ENCODE peak calls at places on chromosomes 5 and 9, in four cellular contexts. X is SK-N-MC, V is fibroblast of the aortic adventitia, J is small intestine. O is an unnamed sample.

GRCh38 chr5:154002093-154002492 is 36.6 kb downstream of the FAM114A2 start:
- DNase-seq in X (peak), V (peak), J (no peak), O (no peak)

GRCh38 chr5:125408582-125409069 is 662.2 kb upstream of the ZNF608 start:
- DNase-seq in X (no peak), V (peak), J (peak), O (no peak)

GRCh38 chr9:70607926-70608325 is 193.5 kb upstream of the KLF9 start:
- DNase-seq in X (no peak), V (no peak), J (no peak), O (no peak)

GRCh38 chr9:108296056-108296455 is 559.7 kb downstream of the ACTL7B start:
- DNase-seq in X (no peak), V (peak), J (no peak), O (no peak)

GRCh38 chr5:1884638-1885475 is 2.1 kb upstream of the IRX4 start:
- DNase-seq in X (no peak), V (no peak), J (no peak), O (no peak)

GRCh38 chr5:68450245-68450852 is 234.8 kb downstream of the PIK3R1 start:
- DNase-seq in X (no peak), V (peak), J (no peak), O (no peak)

GRCh38 chr9:109923826-109924225 is 143.8 kb downstream of the PALM2AKAP2 start:
- DNase-seq in X (no peak), V (no peak), J (no peak), O (no peak)

GRCh38 chr5:147669113-147669869 is 113.2 kb downstream of the JAKMIP2 start:
- DNase-seq in X (no peak), V (no peak), J (no peak), O (no peak)

GRCh38 chr5:38738898-38739743 is 106.7 kb upstream of the OSMR start:
- DNase-seq in X (no peak), V (peak), J (no peak), O (no peak)

GRCh38 chr9:82590845-82591244 is 472.1 kb downstream of the RASEF start:
- DNase-seq in X (no peak), V (no peak), J (no peak), O (no peak)

GRCh38 chr5:171713152-171713551 is 72.5 kb upstream of the SMIM23 start:
- DNase-seq in X (no peak), V (no peak), J (no peak), O (no peak)

GRCh38 chr5:137395011-137395755 is 103.9 kb downstream of the SPOCK1 start:
- DNase-seq in X (no peak), V (peak), J (no peak), O (no peak)

GRCh38 chr9:34224349-34224748 is 45.5 kb downstream of the UBAP1 start:
- DNase-seq in X (no peak), V (no peak), J (no peak), O (no peak)

GRCh38 chr5:108193021-108193795 is 188.7 kb downstream of the FBXL17 start:
- DNase-seq in X (no peak), V (peak), J (no peak), O (no peak)

GRCh38 chr5:67896312-67896985 is 319.1 kb upstream of the PIK3R1 start:
- DNase-seq in X (no peak), V (no peak), J (peak), O (no peak)

GRCh38 chr5:53114988-53115387 is 5.4 kb upstream of the MOCS2 start:
- DNase-seq in X (no peak), V (peak), J (no peak), O (no peak)

GRCh38 chr5:180598797-180599589 is 7.7 kb upstream of the SCGB3A1 start:
- DNase-seq in X (no peak), V (no peak), J (no peak), O (no peak)

GRCh38 chr5:138698713-138699112 is 54.5 kb upstream of the CTNNA1 start:
- DNase-seq in X (no peak), V (no peak), J (no peak), O (no peak)

GRCh38 chr9:38107811-38108304 is 38.8 kb upstream of the SHB start:
- DNase-seq in X (no peak), V (peak), J (peak), O (peak)

GRCh38 chr9:98168952-98169488 is 23.4 kb downstream of the CORO2A start:
- DNase-seq in X (no peak), V (peak), J (peak), O (no peak)

GRCh38 chr9:137816531-137817235 is 60.9 kb upstream of the CACNA1B start:
- DNase-seq in X (no peak), V (no peak), J (no peak), O (no peak)

GRCh38 chr9:137486141-137486490 is 27.0 kb upstream of the NSMF start:
- DNase-seq in X (no peak), V (no peak), J (no peak), O (no peak)

GRCh38 chr9:34579097-34579818 is 10.3 kb downstream of the CNTFR start:
- DNase-seq in X (no peak), V (no peak), J (no peak), O (no peak)

GRCh38 chr9:127886401-127886972 is 9.0 kb upstream of the AK1 start:
- DNase-seq in X (no peak), V (no peak), J (no peak), O (no peak)

GRCh38 chr9:72648324-72648723 is 126.9 kb downstream of the TMC1 start:
- DNase-seq in X (no peak), V (no peak), J (no peak), O (no peak)

GRCh38 chr5:76617675-76618074 is 5.5 kb downstream of the F2RL2 start:
- DNase-seq in X (no peak), V (peak), J (no peak), O (no peak)

GRCh38 chr5:172370237-172370640 is 84.1 kb downstream of the SH3PXD2B start:
- DNase-seq in X (no peak), V (no peak), J (no peak), O (no peak)

GRCh38 chr5:32231929-32232328 is 57.8 kb upstream of the GOLPH3 start:
- DNase-seq in X (no peak), V (no peak), J (no peak), O (no peak)

GRCh38 chr9:4489919-4490704 is at the start of gene SLC1A1:
- DNase-seq in X (no peak), V (peak), J (peak), O (peak)

GRCh38 chr5:39076757-39077475 is 2.7 kb upstream of the RICTOR start:
- DNase-seq in X (no peak), V (peak), J (peak), O (no peak)

GRCh38 chr5:150175536-150175935 is 9.0 kb downstream of the CDX1 start:
- DNase-seq in X (no peak), V (no peak), J (no peak), O (peak)

GRCh38 chr5:42715791-42716190 is 40.8 kb upstream of the CCDC152 start:
- DNase-seq in X (no peak), V (no peak), J (no peak), O (no peak)

GRCh38 chr5:139660105-139660915 is 12.2 kb downstream of the CXXC5 start:
- DNase-seq in X (no peak), V (peak), J (peak), O (no peak)

GRCh38 chr5:14464101-14464500 is 117.5 kb upstream of the OTULINL start:
- DNase-seq in X (no peak), V (peak), J (no peak), O (no peak)

GRCh38 chr9:87382902-87383301 is 114.8 kb upstream of the DAPK1 start:
- DNase-seq in X (no peak), V (peak), J (no peak), O (no peak)

GRCh38 chr5:30604648-30605262 is 588.7 kb upstream of the CDH6 start:
- DNase-seq in X (no peak), V (no peak), J (no peak), O (no peak)

GRCh38 chr5:133998807-133999206 is 6.0 kb downstream of the VDAC1 start:
- DNase-seq in X (no peak), V (no peak), J (no peak), O (no peak)

DNA sequence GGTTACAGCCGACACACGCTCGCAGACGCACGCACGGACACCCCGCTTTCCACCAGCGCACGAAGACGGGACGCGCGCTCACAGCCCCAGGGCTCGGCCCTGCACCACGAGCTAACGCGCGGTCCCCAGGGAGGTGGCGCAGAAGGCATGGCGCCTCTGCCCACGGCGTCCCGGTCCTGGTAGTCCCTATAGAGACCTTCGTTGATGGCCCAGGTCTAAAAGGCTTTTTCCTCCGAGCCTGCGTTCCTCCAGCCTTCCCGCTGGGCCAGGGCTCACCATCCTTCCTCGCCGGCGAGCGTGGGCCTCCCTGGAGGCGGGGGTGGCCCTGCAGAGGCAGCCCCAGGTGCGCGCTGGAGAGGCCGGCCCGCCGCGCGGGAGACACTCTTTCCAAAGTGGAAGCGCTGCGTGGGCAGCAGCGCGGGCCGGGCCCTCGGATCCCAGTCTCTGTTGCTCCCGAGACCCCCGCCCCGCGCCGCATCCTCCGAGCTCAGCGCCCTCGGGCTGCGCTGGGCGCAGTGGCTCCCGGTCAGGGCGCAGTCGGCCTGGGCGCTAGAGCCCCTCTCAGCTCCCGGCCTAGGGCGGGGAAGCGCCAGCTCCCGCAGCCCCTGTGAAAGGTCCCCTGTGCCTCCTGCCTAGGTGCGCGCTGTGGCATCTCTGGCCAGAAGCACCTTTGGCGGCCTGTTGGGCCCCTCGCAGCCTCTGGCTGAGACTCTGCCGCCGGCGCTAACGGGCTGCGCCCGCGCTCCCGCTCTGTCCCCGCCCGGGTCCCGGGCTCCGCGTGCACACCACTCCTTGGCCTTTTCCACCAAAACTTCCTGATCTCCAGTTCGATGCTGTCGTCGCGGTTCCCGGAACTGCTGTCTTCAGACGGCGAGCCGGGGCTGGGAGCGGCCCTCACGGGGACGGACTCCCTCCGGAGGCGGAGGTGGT is 31.9 kb upstream of the FANCC start:
- DNase-seq in X (no peak), V (no peak), J (peak), O (no peak)
- H3K4me3 ChIP-seq in X (no peak), V (peak), J (peak), O (no peak)

GRCh38 chr5:176874198-176874780 is 24.9 kb downstream of the HK3 start:
- DNase-seq in X (no peak), V (no peak), J (no peak), O (no peak)
- H3K4me3 ChIP-seq in X (no peak), V (no peak), J (no peak), O (no peak)

DNA sequence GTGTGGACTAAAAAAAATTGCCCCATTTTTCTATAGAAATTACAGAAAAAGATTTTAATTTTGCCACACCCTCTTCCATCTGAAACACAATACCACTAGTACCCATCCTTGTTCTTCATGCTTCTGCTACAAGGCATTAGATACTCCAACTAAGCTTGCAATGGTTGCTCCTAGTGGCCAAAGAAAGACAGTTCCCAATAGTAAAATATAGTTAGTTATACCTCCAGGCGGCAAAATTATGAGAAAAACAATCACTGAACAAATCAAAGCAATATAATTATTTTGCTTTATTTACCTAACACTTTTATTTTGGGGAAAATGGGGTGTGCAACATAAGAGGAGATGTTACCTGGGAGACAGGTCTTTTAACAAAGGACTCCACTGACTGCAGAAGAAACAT is 101.2 kb downstream of the RAPGEF6 start:
- DNase-seq in X (no peak), V (no peak), J (no peak), O (no peak)
- H3K4me3 ChIP-seq in X (no peak), V (no peak), J (no peak), O (no peak)

DNA sequence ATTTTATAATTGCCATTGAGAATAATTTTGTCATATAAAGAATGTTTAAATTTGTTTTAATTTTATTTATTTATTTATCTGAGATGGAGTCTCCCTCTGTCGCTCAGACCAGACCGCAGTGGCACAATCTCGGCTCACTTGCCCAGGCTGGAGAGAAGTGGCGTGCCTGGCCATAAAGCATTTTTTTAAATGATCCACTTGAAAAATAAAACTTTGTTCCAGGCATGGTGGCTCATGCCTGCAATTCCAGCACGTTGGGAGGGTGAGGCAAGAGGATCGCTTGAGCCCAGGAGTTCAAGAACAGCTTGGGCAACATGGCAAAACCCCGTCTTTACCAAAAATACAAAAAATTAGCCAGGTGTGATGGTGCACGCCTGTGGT is 2.1 kb upstream of the SIT1 start:
- DNase-seq in X (no peak), V (no peak), J (no peak), O (no peak)
- H3K4me3 ChIP-seq in X (no peak), V (no peak), J (no peak), O (no peak)

GRCh38 chr9:114366334-114367128 is 21.3 kb downstream of the AKNA start:
- DNase-seq in X (peak), V (peak), J (peak), O (no peak)

GRCh38 chr9:114370251-114370984 is 17.4 kb downstream of the AKNA start:
- DNase-seq in X (no peak), V (no peak), J (no peak), O (no peak)

GRCh38 chr9:114367406-114367805 is 20.4 kb downstream of the AKNA start:
- DNase-seq in X (no peak), V (no peak), J (no peak), O (no peak)

GRCh38 chr9:114369567-114370240 is 18.1 kb downstream of the AKNA start:
- DNase-seq in X (no peak), V (no peak), J (no peak), O (no peak)

DNA sequence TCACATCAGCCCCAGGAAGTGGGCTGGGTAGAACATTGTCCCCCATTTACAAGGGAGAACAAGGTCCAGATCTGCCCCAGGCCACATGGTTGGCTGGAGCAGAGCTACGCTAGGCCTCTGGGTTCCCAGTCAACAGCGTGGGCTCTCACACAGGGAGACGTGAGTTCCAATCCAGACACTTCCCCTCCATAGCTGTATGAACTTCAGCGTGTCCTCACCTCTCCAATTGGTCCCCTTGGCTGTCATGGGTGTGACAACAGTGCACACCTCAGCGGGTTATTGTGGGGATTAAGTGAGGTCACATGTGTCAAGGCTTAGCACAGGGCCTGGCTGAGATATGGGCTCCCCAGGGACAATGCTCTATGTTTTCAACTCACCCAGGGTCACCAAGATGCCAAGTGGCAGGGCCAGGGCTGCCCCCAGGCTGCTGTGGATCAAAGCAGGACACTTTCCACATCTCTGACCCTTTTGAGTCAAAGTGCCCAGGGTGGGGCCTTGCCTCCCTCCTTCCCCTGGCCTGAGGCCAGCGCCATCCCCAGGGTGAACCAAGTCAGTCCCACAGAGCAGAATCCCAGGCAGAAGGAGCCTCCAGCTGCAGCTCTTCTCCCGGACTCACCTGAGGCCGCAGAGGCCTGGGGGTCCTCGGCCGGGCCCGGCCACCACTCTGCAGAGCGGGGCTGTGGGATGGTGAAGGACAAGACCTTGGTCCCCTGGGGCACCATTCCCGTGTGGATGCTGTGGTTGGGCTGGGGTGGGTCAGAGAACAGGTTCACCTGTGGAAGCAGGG is 19.8 kb downstream of the AKNA start:
- DNase-seq in X (no peak), V (no peak), J (no peak), O (no peak)
- H3K4me3 ChIP-seq in X (no peak), V (no peak), J (no peak), O (no peak)